ENCODE peak calls at places on chromosomes 12 and 14, in eight cellular contexts. M is MV-4-11, H is nephron progenitor cell, X is hepatic stellate cell, K is mucosa of descending colon, V is astrocyte of the cerebellum, W is NCI-H748 treated with DMSO at 0.1 percent for 48 hours, Z is PC-9. N is an unnamed sample.

GRCh38 chr12:28975564-28976340 is 173.3 kb upstream of the FAR2 start:
- DNase-seq in M (no peak), H (no peak), X (no peak), K (no peak), V (no peak), W (no peak), Z (no peak), N (no peak)

GRCh38 chr12:41108032-41108431 is 80.1 kb upstream of the PDZRN4 start:
- DNase-seq in M (no peak), H (no peak), X (no peak), K (no peak), V (no peak), W (no peak), Z (no peak), N (no peak)

GRCh38 chr12:90938451-90938850 is 16.5 kb downstream of the CCER1 start:
- DNase-seq in M (no peak), H (no peak), X (peak), K (no peak), V (no peak), W (no peak), Z (peak), N (no peak)

GRCh38 chr12:52230364-52231281 is 2.4 kb upstream of the KRT7 start:
- DNase-seq in M (no peak), H (no peak), X (peak), K (no peak), V (no peak), W (no peak), Z (peak), N (peak)

GRCh38 chr14:35078082-35078481 is 32.0 kb downstream of the FAM177A1 start:
- DNase-seq in M (no peak), H (no peak), X (no peak), K (no peak), V (no peak), W (no peak), Z (no peak), N (no peak)

GRCh38 chr12:30902606-30903005 is 23.9 kb upstream of the TSPAN11 start:
- DNase-seq in M (no peak), H (no peak), X (no peak), K (no peak), V (no peak), W (no peak), Z (no peak), N (no peak)

GRCh38 chr14:68539839-68540238 is 253.0 kb downstream of the ZFP36L1 start:
- DNase-seq in M (no peak), H (no peak), X (no peak), K (no peak), V (no peak), W (no peak), Z (no peak), N (no peak)

GRCh38 chr12:45388545-45388944 is 172.7 kb downstream of the ANO6 start:
- DNase-seq in M (no peak), H (no peak), X (peak), K (no peak), V (peak), W (peak), Z (no peak), N (no peak)

GRCh38 chr14:57487771-57488170 is 5.9 kb downstream of the CCDC198 start:
- DNase-seq in M (no peak), H (no peak), X (no peak), K (no peak), V (no peak), W (no peak), Z (no peak), N (no peak)

GRCh38 chr12:85179680-85180300 is 100.2 kb upstream of the ALX1 start:
- DNase-seq in M (no peak), H (no peak), X (no peak), K (no peak), V (peak), W (no peak), Z (no peak), N (no peak)

GRCh38 chr12:66242261-66242760 is 53.3 kb downstream of the IRAK3 start:
- DNase-seq in M (peak), H (no peak), X (no peak), K (no peak), V (no peak), W (no peak), Z (no peak), N (no peak)

GRCh38 chr14:77268989-77269595 is 1.9 kb downstream of the NGB start:
- DNase-seq in M (no peak), H (no peak), X (no peak), K (no peak), V (no peak), W (no peak), Z (no peak), N (no peak)

GRCh38 chr14:92397140-92397815 is 74.3 kb downstream of the SLC24A4 start:
- DNase-seq in M (no peak), H (no peak), X (peak), K (no peak), V (no peak), W (no peak), Z (peak), N (no peak)

GRCh38 chr14:45156067-45156466 is 20.3 kb downstream of the FANCM start:
- DNase-seq in M (no peak), H (no peak), X (no peak), K (no peak), V (no peak), W (no peak), Z (no peak), N (no peak)

GRCh38 chr12:81209001-81209400 is 131.1 kb downstream of the ACSS3 start:
- DNase-seq in M (no peak), H (no peak), X (peak), K (no peak), V (no peak), W (no peak), Z (no peak), N (no peak)

GRCh38 chr12:93318720-93319522 is 58.8 kb upstream of the NUDT4 start:
- DNase-seq in M (no peak), H (no peak), X (no peak), K (no peak), V (no peak), W (peak), Z (no peak), N (no peak)

GRCh38 chr12:93081810-93082165 is 152.7 kb upstream of the EEA1 start:
- DNase-seq in M (no peak), H (no peak), X (no peak), K (no peak), V (no peak), W (no peak), Z (peak), N (no peak)

GRCh38 chr12:7108042-7108927 is 729 bp downstream of the C1RL start:
- DNase-seq in M (peak), H (peak), X (peak), K (peak), V (no peak), W (peak), Z (peak), N (peak)

GRCh38 chr14:56686416-56686815 is 106.8 kb downstream of the TMEM260 start:
- DNase-seq in M (no peak), H (peak), X (no peak), K (no peak), V (no peak), W (no peak), Z (peak), N (peak)

GRCh38 chr12:124779161-124780141 is 84.2 kb downstream of the SCARB1 start:
- DNase-seq in M (no peak), H (no peak), X (no peak), K (no peak), V (no peak), W (no peak), Z (no peak), N (no peak)

GRCh38 chr12:75710361-75711069 is 199.1 kb upstream of the KRR1 start:
- DNase-seq in M (no peak), H (no peak), X (no peak), K (no peak), V (no peak), W (no peak), Z (no peak), N (no peak)

N was measured in left ventricle myocardium inferior.